ENCODE peak calls at places on chromosomes 1 and 21, in nine cellular contexts. One of them, this sample, is unnamed.

GRCh38 chr1:209512821-209513220 is 70.7 kb upstream of the CAMK1G start:
- DNase-seq in thoracic aorta: no peak
- DNase-seq in AG10803: no peak
- DNase-seq in GM12865: no peak
- DNase-seq in fibroblast of lung: no peak
- DNase-seq in CD8-positive, alpha-beta T cell: no peak
- DNase-seq in colonic mucosa: no peak
- DNase-seq in upper lobe of right lung: no peak
- DNase-seq in ovary: no peak
- DNase-seq in this sample: no peak

GRCh38 chr21:43287111-43287973 is 118.5 kb downstream of the CRYAA start:
- DNase-seq in AG10803: no peak
- DNase-seq in thoracic aorta: no peak
- DNase-seq in fibroblast of lung: no peak
- DNase-seq in ovary: no peak
- DNase-seq in CD8-positive, alpha-beta T cell: no peak
- DNase-seq in colonic mucosa: no peak
- DNase-seq in GM12865: no peak
- DNase-seq in upper lobe of right lung: peak; percentile 54
- DNase-seq in this sample: no peak

GRCh38 chr1:9448132-9449105 is 90.8 kb upstream of the SLC25A33 start:
- DNase-seq in ovary: no peak
- DNase-seq in colonic mucosa: no peak
- DNase-seq in upper lobe of right lung: no peak
- DNase-seq in CD8-positive, alpha-beta T cell: no peak
- DNase-seq in fibroblast of lung: no peak
- DNase-seq in thoracic aorta: no peak
- DNase-seq in GM12865: no peak
- DNase-seq in AG10803: no peak
- DNase-seq in this sample: peak; percentile 65

GRCh38 chr1:200959341-200959985 is 64.1 kb downstream of the KIF21B start:
- DNase-seq in upper lobe of right lung: peak; percentile 41
- DNase-seq in GM12865: no peak
- DNase-seq in CD8-positive, alpha-beta T cell: no peak
- DNase-seq in fibroblast of lung: no peak
- DNase-seq in ovary: no peak
- DNase-seq in thoracic aorta: no peak
- DNase-seq in AG10803: no peak
- DNase-seq in colonic mucosa: no peak
- DNase-seq in this sample: no peak

GRCh38 chr1:223752721-223753515 is 40.6 kb downstream of the CAPN2 start:
- DNase-seq in upper lobe of right lung: no peak
- DNase-seq in ovary: no peak
- DNase-seq in CD8-positive, alpha-beta T cell: no peak
- DNase-seq in fibroblast of lung: no peak
- DNase-seq in colonic mucosa: no peak
- DNase-seq in thoracic aorta: no peak
- DNase-seq in GM12865: no peak
- DNase-seq in AG10803: no peak
- DNase-seq in this sample: no peak

GRCh38 chr1:167775178-167775577 is 53.4 kb downstream of the MPZL1 start:
- DNase-seq in GM12865: no peak
- DNase-seq in CD8-positive, alpha-beta T cell: no peak
- DNase-seq in upper lobe of right lung: no peak
- DNase-seq in colonic mucosa: no peak
- DNase-seq in thoracic aorta: no peak
- DNase-seq in AG10803: no peak
- DNase-seq in ovary: no peak
- DNase-seq in fibroblast of lung: no peak
- DNase-seq in this sample: peak; percentile 17

GRCh38 chr1:186435336-186435735 is 25.6 kb downstream of the PDC start:
- DNase-seq in thoracic aorta: no peak
- DNase-seq in CD8-positive, alpha-beta T cell: no peak
- DNase-seq in ovary: no peak
- DNase-seq in colonic mucosa: no peak
- DNase-seq in upper lobe of right lung: no peak
- DNase-seq in GM12865: no peak
- DNase-seq in fibroblast of lung: no peak
- DNase-seq in AG10803: peak; percentile 13
- DNase-seq in this sample: no peak

GRCh38 chr1:116556289-116557006 is 14.4 kb downstream of the CD58 start:
- DNase-seq in GM12865: peak; percentile 95
- DNase-seq in ovary: no peak
- DNase-seq in fibroblast of lung: peak; percentile 57
- DNase-seq in colonic mucosa: peak; percentile 84
- DNase-seq in thoracic aorta: peak; percentile 28
- DNase-seq in upper lobe of right lung: peak; percentile 72
- DNase-seq in CD8-positive, alpha-beta T cell: peak; percentile 65
- DNase-seq in AG10803: peak; percentile 84
- DNase-seq in this sample: peak; percentile 95

GRCh38 chr1:27306892-27307850 is 14.8 kb upstream of the TMEM222 start:
- DNase-seq in thoracic aorta: no peak
- DNase-seq in ovary: no peak
- DNase-seq in upper lobe of right lung: peak; percentile 46
- DNase-seq in AG10803: no peak
- DNase-seq in colonic mucosa: no peak
- DNase-seq in GM12865: no peak
- DNase-seq in fibroblast of lung: no peak
- DNase-seq in CD8-positive, alpha-beta T cell: no peak
- DNase-seq in this sample: no peak
- TF ChIP-seq CTCF in thoracic aorta: no peak
- TF ChIP-seq CTCF in ovary: no peak
- TF ChIP-seq CTCF in upper lobe of right lung: no peak
- TF ChIP-seq CTCF in AG10803: no peak
- TF ChIP-seq CTCF in colonic mucosa: no peak
- TF ChIP-seq CTCF in GM12865: peak; percentile 17
- TF ChIP-seq CTCF in fibroblast of lung: no peak
- TF ChIP-seq CTCF in CD8-positive, alpha-beta T cell: no peak
- TF ChIP-seq CTCF in this sample: peak; percentile 18

GRCh38 chr1:163912491-163912890 is 590.7 kb downstream of the NUF2 start:
- DNase-seq in CD8-positive, alpha-beta T cell: no peak
- DNase-seq in GM12865: no peak
- DNase-seq in fibroblast of lung: no peak
- DNase-seq in AG10803: peak; percentile 81
- DNase-seq in thoracic aorta: no peak
- DNase-seq in upper lobe of right lung: no peak
- DNase-seq in colonic mucosa: no peak
- DNase-seq in ovary: no peak
- DNase-seq in this sample: no peak

GRCh38 chr1:163914785-163915413 is 593.1 kb downstream of the NUF2 start:
- DNase-seq in upper lobe of right lung: no peak
- DNase-seq in colonic mucosa: no peak
- DNase-seq in CD8-positive, alpha-beta T cell: no peak
- DNase-seq in AG10803: peak; percentile 38
- DNase-seq in GM12865: no peak
- DNase-seq in ovary: no peak
- DNase-seq in thoracic aorta: no peak
- DNase-seq in fibroblast of lung: no peak
- DNase-seq in this sample: no peak
- H3K4me3 ChIP-seq in upper lobe of right lung: no peak overlapping the region
- H3K4me3 ChIP-seq in colonic mucosa: no peak overlapping the region
- H3K4me3 ChIP-seq in CD8-positive, alpha-beta T cell: no peak overlapping the region
- H3K4me3 ChIP-seq in AG10803: no peak overlapping the region
- H3K4me3 ChIP-seq in GM12865: no peak overlapping the region
- H3K4me3 ChIP-seq in ovary: no peak overlapping the region
- H3K4me3 ChIP-seq in thoracic aorta: no peak overlapping the region
- H3K4me3 ChIP-seq in fibroblast of lung: no peak overlapping the region
- H3K4me3 ChIP-seq in this sample: no peak overlapping the region

GRCh38 chr1:204206121-204206520 is 7.7 kb downstream of the GOLT1A start:
- DNase-seq in ovary: no peak
- DNase-seq in AG10803: peak; percentile 41
- DNase-seq in CD8-positive, alpha-beta T cell: no peak
- DNase-seq in upper lobe of right lung: no peak
- DNase-seq in colonic mucosa: no peak
- DNase-seq in fibroblast of lung: no peak
- DNase-seq in thoracic aorta: no peak
- DNase-seq in GM12865: no peak
- DNase-seq in this sample: no peak
- TF ChIP-seq CTCF in ovary: no peak
- TF ChIP-seq CTCF in AG10803: peak; percentile 33
- TF ChIP-seq CTCF in CD8-positive, alpha-beta T cell: no peak
- TF ChIP-seq CTCF in upper lobe of right lung: no peak
- TF ChIP-seq CTCF in colonic mucosa: no peak
- TF ChIP-seq CTCF in fibroblast of lung: peak; percentile 36
- TF ChIP-seq CTCF in thoracic aorta: no peak
- TF ChIP-seq CTCF in GM12865: no peak
- TF ChIP-seq CTCF in this sample: no peak

GRCh38 chr1:19122668-19123067 is 87.4 kb downstream of the UBR4 start:
- DNase-seq in ovary: no peak
- DNase-seq in CD8-positive, alpha-beta T cell: no peak
- DNase-seq in fibroblast of lung: no peak
- DNase-seq in thoracic aorta: no peak
- DNase-seq in colonic mucosa: peak; percentile 75
- DNase-seq in upper lobe of right lung: no peak
- DNase-seq in AG10803: no peak
- DNase-seq in GM12865: no peak
- DNase-seq in this sample: no peak
- H3K4me3 ChIP-seq in ovary: no peak overlapping the region
- H3K4me3 ChIP-seq in CD8-positive, alpha-beta T cell: no peak overlapping the region
- H3K4me3 ChIP-seq in fibroblast of lung: no peak overlapping the region
- H3K4me3 ChIP-seq in thoracic aorta: no peak overlapping the region
- H3K4me3 ChIP-seq in colonic mucosa: no peak overlapping the region
- H3K4me3 ChIP-seq in upper lobe of right lung: no peak overlapping the region
- H3K4me3 ChIP-seq in AG10803: no peak overlapping the region
- H3K4me3 ChIP-seq in GM12865: no peak overlapping the region
- H3K4me3 ChIP-seq in this sample: no peak overlapping the region

GRCh38 chr1:159712080-159712479 is 2.3 kb downstream of the CRP start:
- DNase-seq in upper lobe of right lung: no peak
- DNase-seq in GM12865: no peak
- DNase-seq in AG10803: no peak
- DNase-seq in fibroblast of lung: no peak
- DNase-seq in colonic mucosa: no peak
- DNase-seq in thoracic aorta: no peak
- DNase-seq in CD8-positive, alpha-beta T cell: no peak
- DNase-seq in ovary: no peak
- DNase-seq in this sample: no peak
- TF ChIP-seq CTCF in upper lobe of right lung: no peak
- TF ChIP-seq CTCF in GM12865: no peak
- TF ChIP-seq CTCF in AG10803: no peak
- TF ChIP-seq CTCF in fibroblast of lung: no peak
- TF ChIP-seq CTCF in colonic mucosa: no peak
- TF ChIP-seq CTCF in thoracic aorta: no peak
- TF ChIP-seq CTCF in CD8-positive, alpha-beta T cell: no peak
- TF ChIP-seq CTCF in ovary: no peak
- TF ChIP-seq CTCF in this sample: no peak

DNA sequence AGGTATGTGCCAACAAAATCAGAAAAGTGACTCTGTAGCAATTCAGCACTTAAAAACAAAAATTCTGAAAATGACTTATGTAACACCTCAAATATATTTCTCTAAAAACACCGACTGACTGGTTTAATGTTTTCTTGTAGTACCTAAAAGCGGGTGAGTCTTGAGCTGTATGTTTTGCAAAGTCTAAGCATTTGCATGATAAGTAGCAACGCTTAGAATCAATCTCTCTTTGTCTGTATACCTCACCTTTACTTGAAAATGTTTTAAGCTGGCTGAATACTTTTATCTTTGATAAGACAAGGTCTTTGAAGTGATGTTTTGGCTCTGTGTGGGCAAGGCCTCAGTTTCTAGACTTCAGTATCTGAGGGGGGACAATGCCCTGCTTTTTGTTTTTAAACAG is 8.3 kb downstream of the ITPKB start:
- DNase-seq in upper lobe of right lung: no peak
- DNase-seq in ovary: no peak
- DNase-seq in CD8-positive, alpha-beta T cell: no peak
- DNase-seq in AG10803: no peak
- DNase-seq in colonic mucosa: no peak
- DNase-seq in thoracic aorta: no peak
- DNase-seq in GM12865: no peak
- DNase-seq in fibroblast of lung: no peak
- DNase-seq in this sample: no peak
- H3K4me3 ChIP-seq in upper lobe of right lung: no peak overlapping the region
- H3K4me3 ChIP-seq in ovary: no peak overlapping the region
- H3K4me3 ChIP-seq in CD8-positive, alpha-beta T cell: peak overlapping the region; percentile 34
- H3K4me3 ChIP-seq in AG10803: no peak overlapping the region
- H3K4me3 ChIP-seq in colonic mucosa: no peak overlapping the region
- H3K4me3 ChIP-seq in thoracic aorta: no peak overlapping the region
- H3K4me3 ChIP-seq in GM12865: no peak overlapping the region
- H3K4me3 ChIP-seq in fibroblast of lung: no peak overlapping the region
- H3K4me3 ChIP-seq in this sample: no peak overlapping the region

DNA sequence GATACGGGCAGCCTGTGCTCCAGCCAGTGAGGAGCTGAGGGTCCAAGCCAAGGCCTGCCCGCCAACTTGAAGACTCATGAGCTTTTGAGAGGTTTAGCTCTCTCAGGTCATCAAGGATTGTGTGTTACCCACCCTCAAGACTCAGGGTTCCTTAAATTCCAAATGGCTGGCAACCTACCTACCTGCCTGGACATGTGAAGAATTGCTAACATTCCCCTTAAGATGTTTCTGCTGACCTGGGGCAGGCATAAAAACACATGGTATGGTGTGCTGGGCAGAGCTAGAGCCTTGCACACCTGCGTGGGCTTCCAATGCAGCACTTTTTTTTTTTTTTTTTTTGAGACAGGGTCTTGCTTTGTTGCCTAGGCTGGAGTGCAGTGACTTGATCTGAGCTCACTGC is 17.2 kb downstream of the PARP1 start:
- DNase-seq in GM12865: no peak
- DNase-seq in upper lobe of right lung: no peak
- DNase-seq in AG10803: no peak
- DNase-seq in CD8-positive, alpha-beta T cell: no peak
- DNase-seq in fibroblast of lung: no peak
- DNase-seq in ovary: no peak
- DNase-seq in thoracic aorta: no peak
- DNase-seq in colonic mucosa: no peak
- DNase-seq in this sample: no peak
- TF ChIP-seq CTCF in GM12865: no peak
- TF ChIP-seq CTCF in upper lobe of right lung: no peak
- TF ChIP-seq CTCF in AG10803: no peak
- TF ChIP-seq CTCF in CD8-positive, alpha-beta T cell: no peak
- TF ChIP-seq CTCF in fibroblast of lung: no peak
- TF ChIP-seq CTCF in ovary: no peak
- TF ChIP-seq CTCF in thoracic aorta: no peak
- TF ChIP-seq CTCF in colonic mucosa: no peak
- TF ChIP-seq CTCF in this sample: no peak

GRCh38 chr1:169426174-169426716 is 1.0 kb downstream of the CCDC181 start:
- DNase-seq in colonic mucosa: no peak
- DNase-seq in ovary: no peak
- DNase-seq in thoracic aorta: no peak
- DNase-seq in upper lobe of right lung: no peak
- DNase-seq in fibroblast of lung: no peak
- DNase-seq in CD8-positive, alpha-beta T cell: no peak
- DNase-seq in GM12865: no peak
- DNase-seq in AG10803: no peak
- DNase-seq in this sample: peak; percentile 16

GRCh38 chr1:169421309-169421708 is 6.0 kb downstream of the CCDC181 start:
- DNase-seq in AG10803: no peak
- DNase-seq in colonic mucosa: no peak
- DNase-seq in ovary: no peak
- DNase-seq in fibroblast of lung: no peak
- DNase-seq in GM12865: no peak
- DNase-seq in upper lobe of right lung: no peak
- DNase-seq in CD8-positive, alpha-beta T cell: no peak
- DNase-seq in thoracic aorta: no peak
- DNase-seq in this sample: no peak

GRCh38 chr1:169427081-169427611 is at the start of gene CCDC181:
- DNase-seq in AG10803: peak; percentile 3
- DNase-seq in upper lobe of right lung: peak; percentile 67
- DNase-seq in colonic mucosa: no peak
- DNase-seq in CD8-positive, alpha-beta T cell: peak; percentile 75
- DNase-seq in GM12865: peak; percentile 81
- DNase-seq in thoracic aorta: peak; percentile 3
- DNase-seq in fibroblast of lung: peak; percentile 78
- DNase-seq in ovary: peak; percentile 78
- DNase-seq in this sample: peak; percentile 78
- H3K4me3 ChIP-seq in AG10803: peak within 1 kb of the TSS; percentile 52
- H3K4me3 ChIP-seq in upper lobe of right lung: peak within 1 kb of the TSS; percentile 38
- H3K4me3 ChIP-seq in colonic mucosa: no peak within 1 kb of the TSS
- H3K4me3 ChIP-seq in CD8-positive, alpha-beta T cell: peak within 1 kb of the TSS; percentile 67
- H3K4me3 ChIP-seq in GM12865: peak within 1 kb of the TSS; percentile 75
- H3K4me3 ChIP-seq in thoracic aorta: peak within 1 kb of the TSS; percentile 71
- H3K4me3 ChIP-seq in fibroblast of lung: peak within 1 kb of the TSS; percentile 69
- H3K4me3 ChIP-seq in ovary: peak within 1 kb of the TSS; percentile 50
- H3K4me3 ChIP-seq in this sample: peak within 1 kb of the TSS; percentile 61

This sample was measured in astrocyte of the spinal cord.